ENCODE peak calls at places on chromosomes 7 and 10, in seven cellular contexts. D, K, J, A, E, S and U are unnamed samples.

GRCh38 chr7:112068967-112069366 is 137.2 kb downstream of the DOCK4 start:
- DNase-seq in K (no peak), A (no peak), E (no peak), J (no peak), S (no peak), D (no peak), U (no peak)

GRCh38 chr7:5388905-5389433 is 34.7 kb downstream of the TNRC18 start:
- DNase-seq in A (no peak), J (no peak), K (no peak), E (no peak), D (no peak), S (no peak), U (no peak)

GRCh38 chr10:33801705-33802104 is 467.2 kb upstream of the NRP1 start:
- DNase-seq in E (peak), K (no peak), J (peak), A (peak), S (no peak), D (peak), U (peak)

GRCh38 chr10:126840736-126841135 is 64.5 kb upstream of the DOCK1 start:
- DNase-seq in D (no peak), A (no peak), E (no peak), K (no peak), S (no peak), J (no peak), U (no peak)

GRCh38 chr7:112757337-112757736 is 32.9 kb downstream of the TMEM168 start:
- DNase-seq in E (no peak), S (no peak), A (no peak), J (no peak), K (no peak), D (no peak), U (no peak)

GRCh38 chr7:13990319-13990983 is 985 bp upstream of the ETV1 start:
- DNase-seq in D (no peak), S (peak), K (peak), J (peak), A (no peak), E (peak), U (peak)

GRCh38 chr10:132204781-132205473 is 18.2 kb downstream of the DPYSL4 start:
- DNase-seq in A (no peak), K (no peak), E (no peak), J (no peak), D (no peak), S (peak), U (no peak)

GRCh38 chr10:2734691-2735090 is 332.7 kb upstream of the PFKP start:
- DNase-seq in S (no peak), A (no peak), K (no peak), D (no peak), E (no peak), J (no peak), U (no peak)

GRCh38 chr7:30859940-30860623 is 51.6 kb upstream of the AQP1 start:
- DNase-seq in K (no peak), E (no peak), A (no peak), S (no peak), J (no peak), D (no peak), U (peak)

GRCh38 chr7:23373151-23374004 is 74.2 kb downstream of the MALSU1 start:
- DNase-seq in K (no peak), D (no peak), E (peak), A (no peak), J (peak), S (no peak), U (peak)

GRCh38 chr10:810351-810846 is 120.9 kb upstream of the DIP2C start:
- DNase-seq in J (no peak), D (no peak), S (peak), E (peak), K (peak), A (no peak), U (no peak)

GRCh38 chr7:116713918-116714317 is 41.9 kb downstream of the MET start:
- DNase-seq in D (no peak), K (no peak), J (peak), E (peak), A (no peak), S (no peak), U (peak)

GRCh38 chr7:123747089-123747488 is 1.7 kb downstream of the WASL start:
- DNase-seq in J (no peak), K (no peak), A (no peak), E (no peak), D (no peak), S (no peak), U (no peak)

GRCh38 chr7:123741940-123742339 is 6.9 kb downstream of the WASL start:
- DNase-seq in J (no peak), K (no peak), S (no peak), D (no peak), A (no peak), E (no peak), U (no peak)

GRCh38 chr7:123746055-123746454 is 2.7 kb downstream of the WASL start:
- DNase-seq in A (no peak), J (no peak), E (no peak), K (no peak), S (no peak), D (no peak), U (no peak)

GRCh38 chr7:123745437-123745836 is 3.4 kb downstream of the WASL start:
- DNase-seq in E (no peak), S (no peak), A (no peak), K (no peak), J (no peak), D (no peak), U (no peak)

DNA sequence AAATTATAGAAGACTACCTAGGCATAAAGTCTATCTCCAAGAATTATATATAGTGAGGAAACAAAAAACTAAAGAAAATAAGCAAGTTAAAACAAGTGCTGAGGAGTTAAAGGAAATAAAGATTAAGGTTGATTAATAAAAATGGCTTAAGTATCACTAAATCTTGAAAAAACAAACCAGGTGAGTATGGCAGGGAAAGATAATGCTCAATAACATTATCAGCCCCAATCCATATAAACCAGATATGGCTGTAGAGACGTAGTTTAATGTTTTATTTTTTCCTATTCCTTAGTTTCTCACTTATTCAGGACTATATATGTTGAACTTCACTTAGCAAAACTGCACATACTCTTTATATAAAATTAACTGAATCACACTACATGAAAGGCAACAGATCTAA is 4.4 kb downstream of the WASL start:
- DNase-seq in J (no peak), S (no peak), A (no peak), D (no peak), E (no peak), K (no peak), U (no peak)
- H3K27ac ChIP-seq in J (no peak), S (no peak), A (no peak), D (no peak), E (no peak), K (no peak), U (no peak)

GRCh38 chr7:143382126-143382790 is 1.1 kb downstream of the ZYX start:
- DNase-seq in J (no peak), S (no peak), A (no peak), D (no peak), E (no peak), K (no peak), U (no peak)

GRCh38 chr7:143382791-143383641 is 1.9 kb downstream of the ZYX start:
- DNase-seq in J (no peak), D (no peak), E (no peak), A (no peak), S (peak), K (no peak), U (no peak)

GRCh38 chr7:143383642-143383957 is 2.5 kb downstream of the ZYX start:
- DNase-seq in K (no peak), S (no peak), D (no peak), E (no peak), A (no peak), J (peak), U (no peak)

GRCh38 chr7:143384741-143385631 is 3.8 kb downstream of the ZYX start:
- DNase-seq in K (no peak), J (no peak), E (no peak), S (peak), D (no peak), A (no peak), U (no peak)

GRCh38 chr7:143384148-143384547 is 3.0 kb downstream of the ZYX start:
- DNase-seq in A (no peak), K (no peak), E (peak), D (no peak), J (no peak), S (peak), U (no peak)
- H3K27ac ChIP-seq in A (no peak), K (no peak), E (peak), D (peak), J (no peak), S (no peak), U (no peak)

GRCh38 chr10:71971311-71971731 is 7.1 kb downstream of the CHST3 start:
- DNase-seq in K (no peak), E (no peak), S (no peak), J (peak), A (no peak), D (no peak), U (no peak)

GRCh38 chr10:71970331-71970730 is 6.1 kb downstream of the CHST3 start:
- DNase-seq in A (no peak), E (no peak), K (peak), D (no peak), J (no peak), S (no peak), U (peak)

GRCh38 chr10:71969929-71970328 is 5.7 kb downstream of the CHST3 start:
- DNase-seq in A (no peak), J (no peak), K (no peak), D (no peak), E (no peak), S (no peak), U (no peak)

GRCh38 chr10:71971769-71972555 is 7.8 kb downstream of the CHST3 start:
- DNase-seq in J (no peak), K (no peak), S (no peak), A (no peak), E (no peak), D (no peak), U (no peak)

DNA sequence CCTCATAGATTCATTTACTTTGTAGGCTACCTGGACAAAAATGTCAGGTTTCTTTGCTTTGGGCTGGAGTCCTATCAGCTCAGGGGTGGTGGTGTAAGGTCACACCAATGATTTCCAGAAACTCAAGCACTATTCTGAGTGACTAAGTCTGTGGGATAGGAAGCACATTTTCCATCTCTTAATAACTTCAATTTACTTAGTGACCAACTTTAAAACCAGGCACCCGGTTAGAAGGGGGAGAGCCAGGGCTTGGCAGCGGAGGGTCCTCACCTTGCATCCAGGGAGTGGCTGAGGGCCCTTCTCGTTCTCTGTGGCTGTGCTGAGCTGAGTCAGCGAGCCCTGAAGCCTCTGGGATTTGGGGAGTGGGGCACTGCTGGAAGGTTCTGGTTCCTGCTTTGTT is 6.7 kb downstream of the CHST3 start:
- DNase-seq in K (no peak), D (no peak), S (no peak), A (no peak), E (no peak), J (no peak), U (peak)
- H3K27ac ChIP-seq in K (no peak), D (peak), S (peak), A (no peak), E (no peak), J (no peak), U (peak)

DNA sequence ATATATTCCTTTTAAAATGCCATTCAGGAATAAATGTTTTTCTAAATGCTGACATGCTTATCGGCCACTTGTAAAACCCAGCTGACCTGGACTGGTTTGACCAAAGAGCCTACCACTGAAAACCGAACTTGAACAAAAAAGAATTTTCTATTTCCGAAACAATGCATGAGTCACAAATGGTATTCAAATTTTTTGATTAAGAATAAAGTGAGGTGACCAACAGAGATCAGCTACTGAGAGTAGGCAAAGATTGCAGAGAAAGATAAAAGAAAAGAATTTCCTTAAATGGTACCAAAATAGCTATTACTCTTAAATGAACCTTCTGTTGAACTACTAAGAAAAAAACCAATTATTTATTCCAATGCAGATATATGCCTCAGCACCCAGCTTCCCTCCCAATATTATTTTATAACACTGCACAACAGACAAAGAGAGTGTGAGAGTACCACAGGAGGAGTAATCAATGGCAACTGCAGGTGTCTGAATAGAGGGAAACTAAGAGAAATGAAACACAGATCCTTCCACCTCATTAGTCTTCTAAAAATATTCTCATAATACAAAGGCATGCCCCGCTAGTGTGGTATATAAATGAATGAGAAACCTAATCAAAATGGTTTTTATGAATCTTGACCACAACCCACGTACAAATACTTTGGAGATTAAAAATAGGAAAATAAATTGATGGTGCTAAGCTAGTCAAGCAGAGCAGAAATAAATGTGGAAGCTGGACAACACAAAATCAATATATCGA is 20.1 kb downstream of the OSBPL3 start:
- DNase-seq in A (no peak), K (no peak), S (no peak), D (no peak), J (no peak), E (no peak), U (no peak)
- H3K27ac ChIP-seq in A (no peak), K (no peak), S (no peak), D (no peak), J (no peak), E (no peak), U (no peak)

GRCh38 chr10:43649149-43649523 is 455 bp upstream of the ZNF32 start:
- DNase-seq in S (no peak), K (no peak), A (no peak), D (no peak), E (no peak), J (peak), U (no peak)
- H3K27ac ChIP-seq in S (peak), K (no peak), A (no peak), D (no peak), E (peak), J (no peak), U (no peak)

GRCh38 chr10:79068203-79068561 is 584 bp upstream of the ZMIZ1 start:
- DNase-seq in S (no peak), J (no peak), K (no peak), A (no peak), E (no peak), D (no peak), U (peak)

GRCh38 chr10:79070091-79070610 is 1.4 kb downstream of the ZMIZ1 start:
- DNase-seq in A (no peak), E (no peak), S (peak), K (peak), J (no peak), D (no peak), U (peak)

GRCh38 chr10:79068562-79069324 is at the start of gene ZMIZ1:
- DNase-seq in D (peak), A (peak), J (peak), E (peak), S (peak), K (peak), U (peak)

GRCh38 chr10:79070611-79071534 is 2.1 kb downstream of the ZMIZ1 start:
- DNase-seq in K (peak), E (peak), J (peak), S (peak), D (peak), A (no peak), U (peak)

DNA sequence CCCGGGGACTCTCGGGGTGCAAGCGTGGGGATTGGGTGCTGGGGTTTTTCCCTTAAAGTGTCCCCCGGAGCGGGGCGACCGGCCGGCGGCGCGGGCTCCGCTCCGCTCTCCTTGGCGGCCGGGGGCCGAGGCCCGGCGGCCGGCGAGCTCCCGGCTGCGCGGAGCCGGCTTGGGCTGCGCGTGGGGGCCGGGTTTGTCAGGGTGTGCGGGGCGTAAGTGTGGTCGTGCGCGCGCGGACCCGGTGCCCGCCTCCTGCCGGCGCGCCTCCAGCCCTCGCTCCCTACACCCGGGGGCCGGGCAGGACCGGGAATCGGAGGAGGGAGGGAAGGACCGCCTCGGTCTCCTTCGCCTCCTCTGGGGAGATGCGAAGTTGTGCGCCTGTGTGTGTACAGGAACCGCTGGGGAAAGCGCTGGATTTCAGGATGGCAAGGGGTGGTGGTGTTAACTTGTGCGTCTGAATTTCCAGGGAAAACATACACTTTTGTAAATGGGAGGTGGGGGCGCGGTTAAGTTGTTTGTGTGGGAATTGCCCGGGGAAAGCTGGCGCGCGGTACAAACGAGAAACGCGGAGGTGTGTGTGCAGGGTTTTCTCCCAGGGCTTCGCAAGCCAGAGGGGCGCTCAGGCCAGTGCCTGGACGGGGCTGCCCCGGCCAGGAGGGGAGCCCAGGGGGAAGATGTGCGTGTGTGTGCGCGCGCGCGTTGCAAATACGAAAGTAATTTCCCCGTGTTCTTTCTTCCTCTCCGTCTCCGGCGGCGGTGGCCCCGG is 742 bp downstream of the ZMIZ1 start:
- DNase-seq in D (no peak), A (no peak), E (no peak), J (peak), K (no peak), S (peak), U (peak)
- H3K27ac ChIP-seq in D (peak), A (peak), E (peak), J (no peak), K (peak), S (peak), U (no peak)

GRCh38 chr10:119478111-119479047 is 64.1 kb downstream of the RGS10 start:
- DNase-seq in E (no peak), J (no peak), D (no peak), K (no peak), A (no peak), S (no peak), U (no peak)
- H3K27ac ChIP-seq in E (no peak), J (no peak), D (no peak), K (no peak), A (no peak), S (no peak), U (no peak)

GRCh38 chr10:119377431-119377830 is 165.1 kb downstream of the RGS10 start:
- DNase-seq in A (no peak), K (no peak), J (no peak), D (no peak), E (no peak), S (no peak), U (no peak)
- H3K27ac ChIP-seq in A (no peak), K (no peak), J (no peak), D (no peak), E (no peak), S (no peak), U (no peak)